ENCODE peak calls at places on chromosomes 13 and 19, in seven cellular contexts. Z is stimulated activated CD4-positive, alpha-beta T cell treated with anti-CD3 and anti-CD28 coated beads, Interleukin-1b, Interleukin-23, amount 100 ng/mL, for 48 hours; I is NCI-H526 treated with DMSO at 0.1 percent for 48 hours; F is A549; B is ACHN; G is mammary epithelial cell; S is naive thymus-derived CD8-positive, alpha-beta T cell. H is an unnamed sample.

GRCh38 chr19:29622191-29623070 is 16.3 kb downstream of the POP4 start:
- DNase-seq in F (no peak), G (no peak), B (no peak), S (peak), Z (no peak), I (no peak), H (no peak)

GRCh38 chr13:34416833-34417425 is 525.1 kb upstream of the NBEA start:
- DNase-seq in Z (no peak), I (no peak), B (no peak), G (no peak), F (no peak), S (no peak), H (no peak)

GRCh38 chr13:28819046-28819747 is 942 bp upstream of the MTUS2 start:
- DNase-seq in I (peak), B (peak), S (no peak), G (peak), F (peak), Z (no peak), H (no peak)

GRCh38 chr13:40094056-40094455 is 438.6 kb downstream of the COG6 start:
- DNase-seq in Z (no peak), I (peak), G (peak), S (no peak), B (no peak), F (no peak), H (no peak)

GRCh38 chr13:89315287-89315686 is 1644.1 kb downstream of the SLITRK5 start:
- DNase-seq in F (no peak), Z (no peak), G (no peak), I (no peak), S (no peak), B (no peak), H (no peak)

GRCh38 chr19:19185853-19186728 is 5.9 kb downstream of the BORCS8 start:
- DNase-seq in G (peak), I (peak), S (peak), F (peak), B (peak), Z (peak), H (peak)

GRCh38 chr13:77868717-77869116 is 49.9 kb downstream of the EDNRB start:
- DNase-seq in G (peak), Z (no peak), F (no peak), I (no peak), B (no peak), S (no peak), H (no peak)

GRCh38 chr19:46378268-46378667 is 31.4 kb downstream of the PPP5C start:
- DNase-seq in B (no peak), I (no peak), F (no peak), G (no peak), Z (no peak), S (no peak), H (no peak)

GRCh38 chr13:50119593-50119992 is 104.3 kb downstream of the KCNRG start:
- DNase-seq in I (no peak), Z (no peak), G (no peak), F (no peak), B (no peak), S (no peak), H (no peak)

GRCh38 chr13:95921485-95921884 is 131.7 kb downstream of the UGGT2 start:
- DNase-seq in F (no peak), G (peak), S (no peak), B (no peak), Z (no peak), I (peak), H (no peak)

GRCh38 chr19:46608581-46609345 is 7.6 kb downstream of the CALM3 start:
- DNase-seq in F (no peak), I (no peak), S (no peak), G (no peak), B (no peak), Z (no peak), H (no peak)

GRCh38 chr19:29497686-29498436 is 27.9 kb upstream of the VSTM2B start:
- DNase-seq in S (no peak), I (no peak), G (no peak), Z (no peak), B (no peak), F (no peak), H (no peak)

GRCh38 chr13:96216543-96216942 is 126.6 kb downstream of the HS6ST3 start:
- DNase-seq in S (no peak), B (no peak), I (no peak), Z (no peak), G (no peak), F (no peak), H (no peak)

GRCh38 chr19:9436358-9436757 is 985 bp upstream of the ZNF266 start:
- DNase-seq in F (no peak), B (no peak), I (no peak), S (no peak), Z (no peak), G (no peak), H (no peak)